ENCODE peak calls at places on chromosomes 16 and 17, in eight cellular contexts. L is activated T-cell treated with anti-CD3 and anti-CD28 coated beads for 1 hour; R is stimulated activated CD8-positive, alpha-beta memory T cell treated with anti-CD3 and anti-CD28 coated beads, Interleukin-4, amount 100 ng/mL, for 1 hour; G is HFF-Myc; O is endodermal cell; U is adipocyte; Z is tibial nerve; T is sigmoid colon. Y is an unnamed sample.
A peak's percentile ranks its signal among the peaks of the same experiment; 100 is the strongest.

GRCh38 chr17:31754239-31754945 is 104.7 kb downstream of the COPRS start:
- DNase-seq in L (no peak), R (no peak), G (no peak), O (no peak), U (peak; percentile 25), Z (no peak), T (no peak), Y (peak; percentile 20)

GRCh38 chr17:4148611-4149308 is 5.8 kb downstream of the CYB5D2 start:
- DNase-seq in L (no peak), R (no peak), G (no peak), O (no peak), U (no peak), Z (no peak), T (no peak), Y (no peak)

GRCh38 chr16:87443031-87443430 is 49.8 kb downstream of the ZCCHC14 start:
- DNase-seq in L (no peak), R (no peak), G (no peak), O (no peak), U (no peak), Z (no peak), T (no peak), Y (no peak)

GRCh38 chr16:11499295-11500089 is 87.2 kb downstream of the LITAF start:
- DNase-seq in L (no peak), R (no peak), G (no peak), O (peak; percentile 63), U (no peak), Z (no peak), T (no peak), Y (no peak)

GRCh38 chr17:2106308-2106707 is 51.4 kb downstream of the HIC1 start:
- DNase-seq in L (no peak), R (no peak), G (no peak), O (peak; percentile 29), U (no peak), Z (no peak), T (no peak), Y (no peak)

GRCh38 chr17:50110591-50111349 is 15.6 kb downstream of the PDK2 start:
- DNase-seq in L (no peak), R (no peak), G (no peak), O (no peak), U (no peak), Z (no peak), T (no peak), Y (no peak)

GRCh38 chr16:23587726-23588125 is 8.4 kb downstream of the NDUFAB1 start:
- DNase-seq in L (no peak), R (no peak), G (peak; percentile 19), O (no peak), U (peak; percentile 51), Z (no peak), T (no peak), Y (peak; percentile 87)

GRCh38 chr17:45155483-45155882 is 6.2 kb upstream of the HEXIM2 start:
- DNase-seq in L (no peak), R (no peak), G (no peak), O (no peak), U (no peak), Z (no peak), T (no peak), Y (no peak)

GRCh38 chr17:44587339-44587738 is 30.1 kb downstream of the FZD2 start:
- DNase-seq in L (no peak), R (no peak), G (peak; percentile 65), O (peak; percentile 93), U (peak; percentile 96), Z (peak; percentile 16), T (no peak), Y (peak; percentile 62)

Y was measured in HS-27A.